ENCODE peak calls at places on chromosome 19, in eight cellular contexts. J is tibial artery; M is CD8-positive, alpha-beta T cell; P is IMR-90; T is iPS DF 6.9; Z is kidney; O is uterus; E is ovary. B is an unnamed sample. For H3K9me3, the result is how much of the 10 kb centered on the place peaks cover.

GRCh38 chr19:49761625-49762311 is 1.3 kb downstream of the TSKS start:
- DNase-seq in T (no peak), M (no peak), E (no peak), O (peak), Z (no peak), J (peak), P (peak), B (no peak)

GRCh38 chr19:17686592-17687042 is 1.5 kb downstream of the UNC13A start:
- DNase-seq in T (no peak), M (no peak), O (no peak), E (no peak), Z (peak), P (no peak), J (no peak), B (no peak)

GRCh38 chr19:53880716-53881481 is 1.1 kb upstream of the PRKCG start:
- DNase-seq in Z (no peak), O (no peak), P (no peak), M (no peak), T (no peak), E (no peak), J (no peak), B (no peak)

GRCh38 chr19:2775556-2776430 is 7.3 kb downstream of the SGTA start:
- DNase-seq in O (peak), P (peak), Z (no peak), J (peak), T (no peak), M (peak), E (no peak), B (peak)

GRCh38 chr19:42199440-42200115 is 17.9 kb downstream of the DEDD2 start:
- DNase-seq in T (no peak), E (no peak), P (no peak), M (peak), O (no peak), J (peak), Z (peak), B (peak)

GRCh38 chr19:10552596-10553053 is 8.9 kb downstream of the ATG4D start:
- DNase-seq in T (no peak), P (no peak), Z (no peak), J (no peak), E (no peak), O (no peak), M (no peak), B (no peak)

GRCh38 chr19:29918891-29919290 is 23.1 kb upstream of the URI1 start:
- DNase-seq in T (no peak), P (no peak), M (no peak), E (no peak), Z (no peak), O (no peak), J (no peak), B (no peak)

GRCh38 chr19:1171755-1172352 is 2.2 kb downstream of the SBNO2 start:
- DNase-seq in O (no peak), J (no peak), P (no peak), M (no peak), E (no peak), T (no peak), Z (no peak), B (peak)

GRCh38 chr19:49739933-49740332 is 23.2 kb downstream of the TSKS start:
- DNase-seq in Z (no peak), E (no peak), J (no peak), T (no peak), P (no peak), M (no peak), O (no peak), B (no peak)

DNA sequence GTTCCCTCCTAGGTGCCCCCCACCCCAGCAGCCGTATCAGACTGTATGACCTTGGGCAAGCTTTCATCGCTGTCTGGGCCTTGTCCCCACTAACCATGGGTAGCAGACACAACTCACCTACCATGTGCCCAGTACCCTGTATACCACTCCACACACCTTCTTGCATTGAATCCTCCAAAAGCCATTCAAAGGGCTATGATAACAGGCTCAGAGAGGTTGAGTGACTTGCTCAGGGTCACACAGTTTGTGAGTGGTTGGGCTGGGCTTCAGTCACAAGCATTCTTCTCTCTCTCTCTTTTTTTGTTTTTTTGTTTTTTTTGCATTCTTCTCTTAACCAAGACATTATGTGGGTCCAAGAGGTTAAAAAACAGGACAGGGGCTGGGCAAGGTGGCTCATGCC is 2.6 kb downstream of the RASAL3 start:
- DNase-seq in J (no peak), M (no peak), O (no peak), P (no peak), Z (peak), E (no peak), T (no peak), B (no peak)
- H3K9me3 ChIP-seq in J (under half), M (under half), O (under half), P (under half), Z (under half), E (under half), T (under half), B (under half)

GRCh38 chr19:6271251-6271650 is 8.5 kb downstream of the MLLT1 start:
- DNase-seq in E (peak), P (peak), J (no peak), T (no peak), O (peak), M (no peak), Z (peak), B (no peak)
- H3K4me3 ChIP-seq in E (peak), P (no peak), J (peak), T (no peak), O (no peak), M (no peak), Z (peak), B (no peak)

GRCh38 chr19:23305555-23305954 is 55.4 kb upstream of the ZNF724 start:
- DNase-seq in E (no peak), M (no peak), T (no peak), O (no peak), P (no peak), Z (no peak), J (no peak), B (no peak)
- H3K9me3 ChIP-seq in E (under half), M (under half), T (under half), O (under half), P (under half), Z (under half), J (under half), B (under half)

GRCh38 chr19:47273313-47274070 is 1.2 kb upstream of the INAFM1 start:
- DNase-seq in M (peak), T (no peak), Z (peak), P (peak), O (peak), E (peak), J (peak), B (peak)

GRCh38 chr19:47274071-47274890 is at the start of gene INAFM1:
- DNase-seq in Z (peak), J (peak), M (peak), T (no peak), O (peak), E (peak), P (peak), B (peak)

GRCh38 chr19:47275866-47276461 is 1.3 kb downstream of the INAFM1 start:
- DNase-seq in E (peak), M (no peak), P (peak), J (peak), Z (peak), O (peak), T (no peak), B (no peak)

GRCh38 chr19:47272448-47273312 is 2.0 kb upstream of the INAFM1 start:
- DNase-seq in J (peak), P (no peak), T (no peak), E (peak), O (no peak), Z (peak), M (no peak), B (no peak)

DNA sequence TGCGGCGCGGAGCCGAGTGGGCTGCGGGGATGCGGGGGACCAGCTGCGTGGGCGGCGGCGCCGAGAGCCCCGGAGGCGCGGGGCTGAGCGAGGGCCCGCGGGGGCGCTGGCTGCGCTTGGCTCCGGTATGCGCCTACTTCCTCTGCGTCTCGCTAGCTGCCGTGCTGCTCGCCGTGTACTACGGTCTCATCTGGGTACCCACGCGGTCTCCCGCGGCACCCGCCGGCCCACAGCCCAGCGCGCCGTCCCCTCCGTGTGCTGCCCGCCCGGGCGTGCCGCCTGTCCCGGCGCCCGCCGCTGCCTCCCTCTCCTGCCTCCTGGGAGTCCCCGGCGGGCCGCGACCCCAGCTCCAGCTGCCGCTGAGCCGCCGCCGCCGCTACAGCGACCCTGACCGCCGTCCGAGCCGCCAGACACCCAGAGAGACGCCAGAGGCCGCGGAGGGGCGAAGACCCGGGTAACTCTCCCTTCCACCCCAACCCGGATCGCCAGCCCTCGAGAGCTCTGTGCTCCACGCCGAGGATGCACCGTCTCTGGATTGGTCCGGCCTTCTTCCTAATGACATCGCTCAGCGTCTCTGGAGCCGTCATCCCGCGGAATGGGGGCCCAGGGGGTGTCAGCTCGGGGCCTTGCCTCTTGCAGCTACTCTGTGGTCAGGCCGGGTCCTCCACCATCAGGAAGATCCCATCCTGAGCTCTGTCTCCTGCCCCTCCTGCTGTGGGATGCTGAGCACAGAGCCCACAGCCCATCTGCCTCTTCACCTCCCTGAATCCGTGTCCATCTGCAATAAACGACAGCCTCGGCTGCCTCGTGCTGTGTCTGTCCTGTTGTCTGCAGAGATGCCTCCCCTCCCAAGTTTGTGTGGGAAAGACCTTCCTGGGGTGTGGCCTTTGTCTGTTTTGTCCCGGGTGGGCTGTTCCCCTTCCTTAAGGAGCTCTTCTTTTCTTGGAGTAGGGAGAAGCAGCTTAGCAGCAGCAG is 493 bp downstream of the INAFM1 start:
- DNase-seq in E (peak), M (no peak), Z (peak), J (peak), O (peak), T (no peak), P (no peak), B (no peak)
- H3K4me3 ChIP-seq in E (peak), M (peak), Z (peak), J (peak), O (peak), T (peak), P (peak), B (peak)

GRCh38 chr19:52114691-52115090 is 19.1 kb upstream of the ZNF841 start:
- DNase-seq in Z (no peak), P (no peak), E (no peak), O (no peak), J (no peak), T (no peak), M (no peak), B (no peak)
- H3K9me3 ChIP-seq in Z (half or more), P (half or more), E (under half), O (half or more), J (under half), T (under half), M (half or more), B (half or more)

GRCh38 chr19:46299004-46299509 is 2.2 kb downstream of the HIF3A start:
- DNase-seq in T (no peak), J (peak), E (peak), M (no peak), Z (peak), O (peak), P (peak), B (peak)
- H3K4me3 ChIP-seq in T (no peak), J (peak), E (peak), M (no peak), Z (peak), O (peak), P (no peak), B (no peak)

GRCh38 chr19:8908066-8908465 is 75.9 kb downstream of the MBD3L1 start:
- DNase-seq in M (no peak), J (no peak), T (no peak), P (no peak), O (no peak), Z (no peak), E (no peak), B (no peak)
- H3K9me3 ChIP-seq in M (under half), J (under half), T (under half), P (under half), O (under half), Z (under half), E (under half), B (under half)

DNA sequence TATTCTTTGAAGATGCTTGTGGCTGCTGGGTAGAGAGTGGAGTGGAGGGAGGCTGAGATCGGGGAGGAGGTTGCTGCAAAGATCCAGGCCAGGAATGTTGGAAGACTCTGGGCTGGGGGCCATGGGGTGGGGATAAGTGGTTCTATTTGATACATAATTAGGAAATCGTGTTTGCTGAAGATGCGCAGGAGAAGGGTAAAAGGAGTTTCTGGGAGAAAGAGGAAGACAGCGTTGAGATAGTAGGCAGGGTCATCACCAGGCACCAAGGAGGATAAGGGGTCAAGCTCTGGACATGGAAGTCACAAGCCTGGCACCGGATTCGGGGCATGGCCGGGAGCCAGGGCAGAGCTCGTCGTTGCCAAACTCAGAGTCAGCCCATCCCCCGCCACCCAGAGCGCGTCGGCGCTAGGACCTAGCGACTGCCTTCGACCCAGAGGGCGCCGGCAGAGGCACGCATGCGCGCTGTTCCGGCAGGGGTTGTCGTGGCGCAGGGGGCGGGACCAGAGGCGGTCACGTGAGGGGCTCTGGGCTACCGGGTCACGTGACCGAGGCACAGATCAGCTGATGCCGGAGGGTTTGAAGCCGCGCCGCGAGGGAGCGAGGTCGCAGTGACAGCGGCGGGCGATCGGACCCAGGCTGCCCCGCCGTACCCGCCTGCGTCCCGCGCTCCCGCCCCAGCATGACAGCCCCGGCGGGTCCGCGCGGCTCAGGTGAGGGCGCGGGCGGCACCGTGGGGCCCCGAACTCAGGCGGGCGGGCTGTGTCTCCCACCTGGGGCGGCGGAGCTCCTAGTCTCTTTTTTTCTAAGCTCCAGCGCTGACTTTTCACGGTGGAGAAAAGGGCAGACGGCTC is at the start of gene MCOLN1:
- DNase-seq in T (no peak), M (peak), E (peak), Z (peak), P (peak), O (peak), J (peak), B (peak)
- H3K4me3 ChIP-seq in T (peak), M (peak), E (peak), Z (peak), P (peak), O (peak), J (peak), B (peak)

DNA sequence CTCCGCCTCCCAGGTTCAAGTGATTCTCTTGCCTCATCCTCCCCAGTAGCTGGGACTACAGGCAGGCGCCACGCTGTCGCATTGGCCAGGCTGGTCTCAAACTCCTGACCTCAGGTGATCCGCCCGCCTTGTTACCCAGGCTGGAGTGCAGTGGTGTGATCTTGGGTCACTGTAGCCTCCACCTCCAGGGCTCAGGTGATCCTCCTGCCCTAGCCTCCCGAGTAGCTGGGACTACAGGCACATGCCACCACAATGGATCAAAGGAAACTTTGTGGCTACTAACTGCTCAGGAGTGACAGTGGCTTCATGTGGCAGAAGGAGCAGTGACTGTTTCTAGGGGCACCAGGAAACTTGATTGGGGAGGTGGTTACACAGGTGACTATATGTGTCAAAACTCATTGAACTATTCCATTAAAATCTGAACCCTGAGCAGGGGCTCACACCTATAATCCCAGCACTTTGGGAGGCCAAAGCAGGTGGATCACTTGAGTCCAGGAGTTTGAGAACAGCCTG is 3.8 kb upstream of the LGALS7B start:
- DNase-seq in M (no peak), J (no peak), T (no peak), O (no peak), P (no peak), Z (peak), E (no peak), B (no peak)
- H3K9me3 ChIP-seq in M (under half), J (under half), T (under half), O (under half), P (under half), Z (under half), E (under half), B (under half)

B was measured in mammary epithelial cell.